ENCODE peak calls at places on chromosomes 5 and 9, in eight cellular contexts. E is AG20443; V is putamen; W is MV-4-11; Z is frontal cortex; D is fibroblast of pulmonary artery; S is stimulated activated CD8-positive, alpha-beta memory T cell treated with anti-CD3 and anti-CD28 coated beads, Interleukin-15, amount 100 ng/mL, for 4 hours; M is NCI-H1694 treated with DMSO at 0.1 percent for 48 hours. A is an unnamed sample.

GRCh38 chr5:45521067-45521466 is 175.1 kb downstream of the HCN1 start:
- DNase-seq in S (no peak), D (peak; percentile 29), M (peak; percentile 43), W (no peak), V (no peak), Z (no peak), E (no peak), A (peak; percentile 70)

GRCh38 chr5:150106669-150107068 is 20.3 kb upstream of the CSF1R start:
- DNase-seq in M (no peak), W (no peak), Z (peak; percentile 7), V (no peak), S (no peak), E (peak; percentile 4), D (no peak), A (no peak)

GRCh38 chr5:71748360-71748759 is 29.3 kb downstream of the CARTPT start:
- DNase-seq in M (no peak), D (no peak), E (no peak), S (no peak), V (no peak), Z (no peak), W (no peak), A (no peak)

GRCh38 chr5:140358738-140359310 is 1.2 kb upstream of the SLC4A9 start:
- DNase-seq in S (no peak), E (peak; percentile 62), V (no peak), W (no peak), Z (no peak), M (peak; percentile 22), D (peak; percentile 59), A (peak; percentile 53)

GRCh38 chr5:69271376-69271775 is 36.7 kb downstream of the CDK7 start:
- DNase-seq in S (no peak), D (peak; percentile 74), Z (no peak), V (no peak), W (peak; percentile 57), M (no peak), E (no peak), A (no peak)

GRCh38 chr5:78972654-78973428 is 12.3 kb downstream of the ARSB start:
- DNase-seq in Z (peak; percentile 13), E (peak; percentile 20), W (peak; percentile 44), D (peak; percentile 77), V (peak; percentile 33), M (peak; percentile 84), S (no peak), A (no peak)

GRCh38 chr9:76687861-76688374 is 76.3 kb upstream of the PCA3 start:
- DNase-seq in D (peak; percentile 91), E (peak; percentile 85), V (peak; percentile 72), S (no peak), M (no peak), W (peak; percentile 67), Z (no peak), A (no peak)

GRCh38 chr5:126509339-126509738 is 85.7 kb downstream of the ALDH7A1 start:
- DNase-seq in D (peak; percentile 46), Z (no peak), W (no peak), M (no peak), V (no peak), E (no peak), S (no peak), A (no peak)

GRCh38 chr9:75170898-75171360 is 82.6 kb downstream of the OSTF1 start:
- DNase-seq in S (no peak), W (peak; percentile 11), Z (no peak), D (peak; percentile 80), M (no peak), V (no peak), E (no peak), A (no peak)

GRCh38 chr5:172364773-172365172 is 81.2 kb upstream of the UBTD2 start:
- DNase-seq in S (no peak), M (no peak), Z (no peak), W (peak; percentile 62), D (peak; percentile 26), V (peak; percentile 64), E (no peak), A (no peak)

GRCh38 chr9:98192503-98193335 is at the start of gene CORO2A:
- DNase-seq in D (peak; percentile 61), M (peak; percentile 61), Z (peak; percentile 85), S (peak; percentile 40), E (peak; percentile 95), W (peak; percentile 38), V (peak; percentile 31), A (peak; percentile 83)

GRCh38 chr9:110278080-110278707 is 21.9 kb upstream of the TXN start:
- DNase-seq in W (no peak), M (no peak), D (no peak), S (no peak), V (no peak), E (no peak), Z (no peak), A (no peak)

GRCh38 chr5:147479949-147480348 is 29.9 kb downstream of the DPYSL3 start:
- DNase-seq in V (no peak), E (peak; percentile 46), S (no peak), D (peak; percentile 61), Z (no peak), W (no peak), M (no peak), A (no peak)

GRCh38 chr5:38447786-38448185 is 108.7 kb downstream of the LIFR start:
- DNase-seq in Z (no peak), D (no peak), S (no peak), V (peak; percentile 29), E (peak; percentile 51), W (no peak), M (no peak), A (no peak)

GRCh38 chr5:135249658-135250057 is 149.4 kb downstream of the MACROH2A1 start:
- DNase-seq in E (no peak), M (no peak), V (no peak), D (no peak), W (no peak), S (no peak), Z (no peak), A (no peak)

GRCh38 chr9:76001494-76001893 is 111.0 kb downstream of the PCSK5 start:
- DNase-seq in S (no peak), Z (no peak), M (no peak), W (no peak), V (no peak), D (no peak), E (no peak), A (no peak)

GRCh38 chr5:78964889-78965288 is 20.2 kb downstream of the ARSB start:
- DNase-seq in S (no peak), V (peak; percentile 58), M (peak; percentile 59), Z (peak; percentile 32), W (peak; percentile 71), E (peak; percentile 50), D (peak; percentile 88), A (no peak)

GRCh38 chr5:124655211-124655880 is 91.1 kb downstream of the ZNF608 start:
- DNase-seq in M (peak; percentile 71), W (no peak), Z (no peak), S (no peak), V (no peak), D (peak; percentile 73), E (no peak), A (no peak)

GRCh38 chr9:113504725-113505590 is 41.4 kb downstream of the RGS3 start:
- DNase-seq in W (no peak), D (peak; percentile 14), S (no peak), V (no peak), M (no peak), Z (no peak), E (no peak), A (no peak)